ENCODE peak calls at places on chromosomes 12 and 14, in six cellular contexts. X is uterus; W is thoracic aorta; H is aorta; U is CD8-positive, alpha-beta T cell; L is PC-9. S is an unnamed sample.
A peak's percentile ranks its signal among the peaks of the same experiment; 100 is the strongest.

GRCh38 chr12:78641837-78642423 is 222.6 kb upstream of the SYT1 start:
- DNase-seq in X (no peak), W (no peak), H (no peak), U (no peak), L (no peak), S (no peak)

GRCh38 chr14:68664225-68664681 is 128.6 kb downstream of the ZFP36L1 start:
- DNase-seq in X (peak; percentile 43), W (no peak), H (no peak), U (peak; percentile 37), L (no peak), S (no peak)

GRCh38 chr14:99067141-99067920 is 204.7 kb downstream of the BCL11B start:
- DNase-seq in X (no peak), W (no peak), H (no peak), U (no peak), L (no peak), S (no peak)

GRCh38 chr14:95577875-95578274 is 43.0 kb downstream of the GLRX5 start:
- DNase-seq in X (no peak), W (no peak), H (no peak), U (no peak), L (no peak), S (no peak)

GRCh38 chr12:18139989-18140596 is 50.1 kb upstream of the RERGL start:
- DNase-seq in X (no peak), W (no peak), H (no peak), U (no peak), L (no peak), S (no peak)

GRCh38 chr12:51907083-51907863 is at the start of gene ACVRL1:
- DNase-seq in X (no peak), W (no peak), H (peak; percentile 76), U (no peak), L (no peak), S (no peak)

GRCh38 chr12:100716658-100716948 is 78.0 kb upstream of the ANO4 start:
- DNase-seq in X (no peak), W (no peak), H (no peak), U (no peak), L (no peak), S (no peak)

GRCh38 chr12:93166891-93167307 is 210.8 kb upstream of the NUDT4 start:
- DNase-seq in X (no peak), W (no peak), H (no peak), U (no peak), L (no peak), S (no peak)

GRCh38 chr12:53956251-53956887 is 1.7 kb downstream of the HOXC12 start:
- DNase-seq in X (no peak), W (no peak), H (peak; percentile 58), U (no peak), L (no peak), S (no peak)

GRCh38 chr12:14836336-14837210 is 6.8 kb downstream of the ART4 start:
- DNase-seq in X (no peak), W (no peak), H (no peak), U (no peak), L (peak; percentile 57), S (no peak)

GRCh38 chr12:91628656-91629055 is 446.0 kb upstream of the DCN start:
- DNase-seq in X (no peak), W (no peak), H (no peak), U (no peak), L (no peak), S (no peak)

GRCh38 chr14:50832935-50833607 is 2.1 kb upstream of the NIN start:
- DNase-seq in X (no peak), W (no peak), H (no peak), U (no peak), L (no peak), S (no peak)

GRCh38 chr14:26398616-26399015 is 199.2 kb downstream of the NOVA1 start:
- DNase-seq in X (no peak), W (no peak), H (no peak), U (no peak), L (no peak), S (no peak)

GRCh38 chr12:130948136-130948535 is 5.6 kb upstream of the ADGRD1 start:
- DNase-seq in X (no peak), W (no peak), H (no peak), U (no peak), L (no peak), S (no peak)

GRCh38 chr12:52862023-52862422 is 13.2 kb upstream of the KRT78 start:
- DNase-seq in X (no peak), W (no peak), H (no peak), U (no peak), L (peak; percentile 54), S (no peak)

GRCh38 chr12:98402081-98402480 is 113.3 kb upstream of the TMPO start:
- DNase-seq in X (no peak), W (no peak), H (no peak), U (no peak), L (peak; percentile 29), S (no peak)

GRCh38 chr14:81927069-81927468 is 393.4 kb upstream of the SEL1L start:
- DNase-seq in X (no peak), W (no peak), H (no peak), U (no peak), L (no peak), S (no peak)

GRCh38 chr14:33611405-33612183 is 339.3 kb downstream of the EGLN3 start:
- DNase-seq in X (no peak), W (no peak), H (no peak), U (no peak), L (no peak), S (no peak)

GRCh38 chr14:81938341-81938740 is 404.7 kb upstream of the SEL1L start:
- DNase-seq in X (no peak), W (no peak), H (no peak), U (no peak), L (no peak), S (no peak)

GRCh38 chr12:112126916-112127315 is 1.6 kb downstream of the TRAFD1 start:
- DNase-seq in X (no peak), W (no peak), H (no peak), U (no peak), L (no peak), S (no peak)

GRCh38 chr12:84973026-84973425 is 60.4 kb upstream of the SLC6A15 start:
- DNase-seq in X (no peak), W (no peak), H (no peak), U (no peak), L (no peak), S (no peak)

GRCh38 chr14:89516173-89516572 is 99.1 kb upstream of the FOXN3 start:
- DNase-seq in X (no peak), W (no peak), H (no peak), U (no peak), L (no peak), S (no peak)

GRCh38 chr12:131425468-131425867 is 285.4 kb upstream of the SFSWAP start:
- DNase-seq in X (no peak), W (no peak), H (no peak), U (no peak), L (no peak), S (no peak)

GRCh38 chr14:85572021-85572420 is 42.1 kb downstream of the FLRT2 start:
- DNase-seq in X (no peak), W (no peak), H (no peak), U (no peak), L (no peak), S (no peak)

GRCh38 chr12:62899568-62900390 is 35.2 kb downstream of the PPM1H start:
- DNase-seq in X (no peak), W (no peak), H (no peak), U (no peak), L (no peak), S (no peak)

GRCh38 chr14:55589171-55589570 is 9.2 kb downstream of the KTN1 start:
- DNase-seq in X (no peak), W (no peak), H (no peak), U (no peak), L (no peak), S (no peak)

GRCh38 chr12:108482717-108483212 is 32.3 kb upstream of the FICD start:
- DNase-seq in X (no peak), W (no peak), H (no peak), U (no peak), L (peak; percentile 17), S (no peak)

GRCh38 chr14:22843123-22843925 is 6.9 kb downstream of the MMP14 start:
- DNase-seq in X (no peak), W (no peak), H (peak; percentile 46), U (no peak), L (no peak), S (no peak)

GRCh38 chr14:101120636-101121398 is 217.3 kb upstream of the RTL1 start:
- DNase-seq in X (peak; percentile 11), W (no peak), H (peak; percentile 73), U (peak; percentile 48), L (no peak), S (no peak)

GRCh38 chr12:48025281-48025680 is 21.0 kb upstream of the COL2A1 start:
- DNase-seq in X (no peak), W (no peak), H (no peak), U (no peak), L (no peak), S (no peak)
- H3K27me3 ChIP-seq in X (no peaks in the 10 kb centered on the region), W (no peaks in the 10 kb centered on the region), H (no peaks in the 10 kb centered on the region), U (no peaks in the 10 kb centered on the region), L (peaks cover 8% of the 10 kb centered on the region), S (no peaks in the 10 kb centered on the region)

DNA sequence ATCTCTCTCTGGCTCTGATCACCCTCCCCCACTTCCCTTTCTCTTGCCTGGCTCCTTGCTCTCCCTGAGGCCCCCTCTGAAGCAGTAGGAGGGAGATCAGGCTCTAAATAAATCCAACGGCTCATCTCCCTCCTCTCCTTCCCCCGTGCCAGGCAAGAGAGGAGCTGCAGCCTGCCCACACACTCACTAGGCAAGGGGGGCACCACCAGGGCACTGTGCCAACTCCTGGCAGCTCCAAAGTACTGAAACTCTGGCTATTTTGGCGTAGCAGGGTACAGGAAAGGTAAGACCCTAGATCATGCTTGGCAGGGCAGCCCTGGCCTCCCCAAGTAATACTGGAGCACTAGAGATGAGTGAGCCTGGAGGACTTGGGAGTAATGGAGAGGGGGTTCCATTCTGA is 2.1 kb downstream of the CACNB3 start:
- DNase-seq in X (no peak), W (no peak), H (no peak), U (no peak), L (no peak), S (no peak)
- H3K4me3 ChIP-seq in X (no peak overlapping the region), W (no peak overlapping the region), H (no peak overlapping the region), U (no peak overlapping the region), L (no peak overlapping the region), S (no peak overlapping the region)

DNA sequence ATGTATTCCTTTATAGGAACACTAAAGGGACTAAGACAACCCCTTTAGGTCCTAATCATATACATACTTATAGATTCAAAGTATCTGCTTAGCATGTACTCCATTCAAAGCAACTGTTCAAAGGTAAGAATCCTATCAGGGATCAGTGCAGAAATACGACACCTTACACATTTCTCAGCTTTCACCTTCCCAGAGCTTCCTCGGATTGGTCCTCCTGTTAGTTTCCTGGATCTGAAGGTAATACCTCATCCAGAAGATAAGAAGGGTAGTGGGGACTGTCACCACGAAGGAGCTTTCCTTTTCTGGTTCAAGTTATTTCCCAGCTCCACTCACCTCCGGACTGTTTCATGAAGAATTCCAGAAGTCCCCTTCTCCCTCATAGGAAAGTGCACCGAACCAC is 38.0 kb downstream of the RCOR1 start:
- DNase-seq in X (no peak), W (no peak), H (no peak), U (no peak), L (peak; percentile 35), S (no peak)
- H3K4me1 ChIP-seq in X (no peaks in the 10 kb centered on the region), W (no peaks in the 10 kb centered on the region), H (no peaks in the 10 kb centered on the region), U (no peaks in the 10 kb centered on the region), L (peaks cover 14% of the 10 kb centered on the region), S (no peaks in the 10 kb centered on the region)

DNA sequence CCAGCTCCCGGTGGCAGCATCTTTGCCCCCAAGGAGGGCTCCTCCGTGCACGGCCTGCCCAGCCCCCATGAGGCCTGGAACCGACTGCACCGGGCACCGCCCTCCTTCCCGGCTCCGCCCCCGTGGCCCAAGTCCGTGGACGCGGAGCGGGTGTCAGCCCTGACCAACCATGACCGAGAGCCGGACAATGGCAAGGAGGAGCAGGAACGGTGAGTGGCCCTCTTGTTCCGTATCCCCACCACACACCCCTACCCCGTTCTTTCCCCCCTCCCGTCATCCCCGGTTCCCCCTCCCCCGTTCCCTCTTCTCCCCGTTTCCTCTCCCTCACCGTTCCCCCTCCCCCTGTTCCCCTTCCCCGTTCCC is 28.3 kb downstream of the LRCOL1 start:
- DNase-seq in X (no peak), W (no peak), H (no peak), U (no peak), L (no peak), S (no peak)
- H3K27me3 ChIP-seq in X (no peaks in the 10 kb centered on the region), W (no peaks in the 10 kb centered on the region), H (no peaks in the 10 kb centered on the region), U (no peaks in the 10 kb centered on the region), L (no peaks in the 10 kb centered on the region), S (no peaks in the 10 kb centered on the region)

S was measured in CD8-positive, alpha-beta memory T cell.